ENCODE peak calls at places on chromosomes 4 and X, in nine cellular contexts. R is WERI-Rb-1; B is fibroblast of villous mesenchyme; N is GM13976; K is CD4-positive, alpha-beta T cell; T is tibial nerve; H is IMR-90; J is choroid plexus epithelial cell; Z is hepatocyte. Y is an unnamed sample.
A peak's percentile ranks its signal among the peaks of the same experiment; 100 is the strongest.

GRCh38 chr4:79413486-79413885 is 5.5 kb upstream of the GK2 start:
- DNase-seq in R (peak; percentile 14), B (no peak), N (no peak), K (no peak), T (no peak), H (no peak), J (no peak), Z (no peak), Y (no peak)

GRCh38 chrX:13688384-13688771 is 550 bp upstream of the RAB9A start:
- DNase-seq in R (no peak), B (no peak), N (no peak), K (no peak), T (no peak), H (no peak), J (no peak), Z (no peak), Y (no peak)

GRCh38 chrX:113400193-113400704 is 559.6 kb upstream of the AMOT start:
- DNase-seq in R (no peak), B (peak; percentile 29), N (no peak), K (no peak), T (no peak), H (no peak), J (no peak), Z (peak; percentile 26), Y (no peak)

GRCh38 chrX:56764153-56764974 is 35.3 kb downstream of the NBDY start:
- DNase-seq in R (peak; percentile 72), B (peak; percentile 87), N (peak; percentile 74), K (peak; percentile 66), T (peak; percentile 54), H (peak; percentile 87), J (peak; percentile 82), Z (peak; percentile 74), Y (peak; percentile 65)

GRCh38 chrX:129540068-129540653 is at the start of gene OCRL:
- DNase-seq in R (peak; percentile 72), B (peak; percentile 63), N (peak; percentile 77), K (peak; percentile 10), T (peak; percentile 53), H (peak; percentile 59), J (peak; percentile 68), Z (peak; percentile 82), Y (peak; percentile 71)

GRCh38 chr4:152937535-152938236 is 1.6 kb downstream of the FHDC1 start:
- DNase-seq in R (no peak), B (peak; percentile 42), N (peak; percentile 59), K (no peak), T (no peak), H (peak; percentile 21), J (peak; percentile 32), Z (peak; percentile 77), Y (peak; percentile 47)

GRCh38 chr4:88327669-88328068 is 43.3 kb upstream of the PPM1K start:
- DNase-seq in R (no peak), B (no peak), N (no peak), K (no peak), T (no peak), H (no peak), J (no peak), Z (no peak), Y (no peak)

GRCh38 chr4:132818091-132818490 is 331.0 kb upstream of the PCDH10 start:
- DNase-seq in R (no peak), B (no peak), N (no peak), K (no peak), T (no peak), H (no peak), J (no peak), Z (peak; percentile 31), Y (no peak)

GRCh38 chr4:112888617-112889016 is 160.8 kb upstream of the ANK2 start:
- DNase-seq in R (no peak), B (no peak), N (no peak), K (no peak), T (no peak), H (no peak), J (no peak), Z (no peak), Y (no peak)

GRCh38 chrX:42694260-42694815 is 83.6 kb downstream of the PPP1R2C start:
- DNase-seq in R (no peak), B (no peak), N (no peak), K (no peak), T (no peak), H (no peak), J (no peak), Z (no peak), Y (no peak)

GRCh38 chr4:108415389-108415788 is 205.0 kb upstream of the RPL34 start:
- DNase-seq in R (no peak), B (no peak), N (no peak), K (no peak), T (no peak), H (no peak), J (no peak), Z (no peak), Y (no peak)

GRCh38 chr4:45662996-45663395 is 460.9 kb downstream of the GABRG1 start:
- DNase-seq in R (no peak), B (peak; percentile 1), N (no peak), K (no peak), T (no peak), H (no peak), J (peak; percentile 62), Z (peak; percentile 39), Y (no peak)

GRCh38 chr4:41418444-41418843 is 119.5 kb upstream of the LIMCH1 start:
- DNase-seq in R (no peak), B (peak; percentile 51), N (no peak), K (no peak), T (no peak), H (peak; percentile 16), J (peak; percentile 64), Z (no peak), Y (no peak)

GRCh38 chrX:19303216-19303880 is 40.4 kb upstream of the PDHA1 start:
- DNase-seq in R (no peak), B (peak; percentile 49), N (no peak), K (no peak), T (peak; percentile 40), H (peak; percentile 45), J (peak; percentile 18), Z (peak; percentile 48), Y (no peak)

GRCh38 chr4:153555730-153556440 is 89.7 kb downstream of the TMEM131L start:
- DNase-seq in R (no peak), B (peak; percentile 67), N (no peak), K (no peak), T (peak; percentile 55), H (peak; percentile 84), J (peak; percentile 96), Z (peak; percentile 73), Y (no peak)

GRCh38 chr4:3432381-3432790 is 9.4 kb upstream of the HGFAC start:
- DNase-seq in R (no peak), B (no peak), N (no peak), K (no peak), T (no peak), H (no peak), J (no peak), Z (no peak), Y (no peak)

GRCh38 chrX:15236146-15236545 is 33.7 kb downstream of the ASB9 start:
- DNase-seq in R (no peak), B (no peak), N (no peak), K (no peak), T (no peak), H (no peak), J (no peak), Z (no peak), Y (no peak)

GRCh38 chrX:122154019-122154418 is 1030.1 kb upstream of the GRIA3 start:
- DNase-seq in R (no peak), B (no peak), N (no peak), K (no peak), T (no peak), H (no peak), J (no peak), Z (no peak), Y (no peak)

GRCh38 chr4:74754218-74754617 is 40.1 kb downstream of the BTC start:
- DNase-seq in R (no peak), B (no peak), N (peak; percentile 17), K (no peak), T (no peak), H (no peak), J (no peak), Z (no peak), Y (peak; percentile 14)

DNA sequence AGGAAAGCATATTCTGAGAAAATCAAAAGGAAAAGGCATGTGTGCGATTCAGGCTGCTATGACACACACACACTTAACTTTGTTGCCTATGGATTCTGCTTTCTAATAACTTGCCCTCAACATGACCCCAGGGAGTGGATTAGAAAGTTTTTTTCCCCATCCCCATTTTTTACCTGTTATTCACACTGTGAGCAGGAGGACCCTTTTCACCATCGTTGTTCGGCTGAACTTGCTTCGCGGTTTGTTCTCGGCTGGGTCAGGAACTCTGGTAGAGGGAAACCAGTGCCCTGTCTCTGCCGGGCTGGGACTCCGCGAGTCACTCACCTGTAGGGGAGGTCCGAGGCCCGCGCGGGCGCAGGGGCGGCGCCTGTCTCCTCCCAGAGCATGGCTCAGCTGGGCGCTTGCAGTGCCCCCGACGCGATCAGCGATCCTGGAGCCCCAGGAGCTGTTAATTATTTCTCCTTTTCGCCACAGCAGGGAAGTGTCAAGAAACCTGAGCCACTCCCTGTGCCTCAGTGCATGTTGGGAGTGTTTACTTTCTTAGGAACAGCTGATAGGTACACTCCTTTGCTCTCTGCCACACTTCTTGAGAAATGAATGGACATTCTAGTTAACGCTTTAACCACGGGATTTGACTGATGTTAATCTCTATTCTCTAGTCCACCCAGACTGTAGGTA is at the start of gene RASSF6:
- DNase-seq in R (peak; percentile 66), B (no peak), N (peak; percentile 24), K (no peak), T (no peak), H (no peak), J (peak; percentile 27), Z (peak; percentile 91), Y (peak; percentile 36)
- TF ChIP-seq CTCF in R (no peak), B (no peak), N (no peak), K (no peak), T (no peak), H (no peak), J (no peak), Z (no peak), Y (no peak)

GRCh38 chr4:184537269-184538022 is 63.1 kb upstream of the IRF2 start:
- DNase-seq in R (peak; percentile 99), B (peak; percentile 96), N (peak; percentile 76), K (peak; percentile 85), T (peak; percentile 95), H (peak; percentile 93), J (peak; percentile 96), Z (peak; percentile 97), Y (peak; percentile 78)
- TF ChIP-seq CTCF in R (no peak), B (no peak), N (no peak), K (no peak), T (no peak), H (no peak), J (no peak), Z (no peak), Y (no peak)

DNA sequence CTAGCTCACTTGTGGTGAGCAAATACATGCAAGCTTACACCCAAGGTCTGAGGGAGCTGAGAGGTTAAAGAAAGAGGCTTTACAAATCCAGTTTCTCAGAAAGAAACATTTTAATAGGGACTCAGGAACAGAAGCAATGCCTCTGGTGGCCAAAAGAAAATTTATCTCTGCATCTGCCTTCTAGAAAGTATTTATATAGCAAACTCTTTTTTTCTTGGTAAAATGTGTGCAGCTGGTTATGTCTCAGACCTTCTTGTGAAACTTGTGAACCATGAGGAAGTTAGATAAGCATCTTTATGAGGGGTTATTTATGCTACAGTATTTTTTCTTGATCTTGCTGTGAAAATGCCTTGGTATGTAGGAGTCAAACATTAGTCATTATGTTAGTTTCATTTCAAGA is 48.5 kb upstream of the CYSLTR1 start:
- DNase-seq in R (no peak), B (peak; percentile 34), N (no peak), K (no peak), T (no peak), H (no peak), J (no peak), Z (peak; percentile 9), Y (no peak)
- TF ChIP-seq CTCF in R (no peak), B (no peak), N (no peak), K (no peak), T (no peak), H (no peak), J (no peak), Z (peak; percentile 11), Y (no peak)

GRCh38 chr4:86531440-86531839 is 62.7 kb upstream of the PTPN13 start:
- DNase-seq in R (peak; percentile 88), B (no peak), N (no peak), K (no peak), T (no peak), H (no peak), J (no peak), Z (no peak), Y (no peak)
- TF ChIP-seq CTCF in R (peak; percentile 32), B (no peak), N (no peak), K (no peak), T (no peak), H (no peak), J (no peak), Z (no peak), Y (no peak)